ENCODE peak calls at places on chromosome 21, in ten cellular contexts. Z, S, Y, P, L, I, H, W, A and D are unnamed samples. For H3K4me1, the result is how much of the 10 kb centered on the place peaks cover.

GRCh38 chr21:23016617-23017016 is 2018.4 kb downstream of the NCAM2 start:
- DNase-seq in Z (no peak), S (no peak), Y (no peak), P (no peak), L (no peak), I (no peak), H (peak), W (peak), A (peak), D (no peak)

GRCh38 chr21:42112857-42113256 is 41.7 kb downstream of the UMODL1 start:
- DNase-seq in Z (no peak), S (no peak), Y (no peak), P (no peak), L (no peak), I (no peak), H (no peak), W (no peak), A (no peak), D (no peak)

GRCh38 chr21:16308269-16308668 is 578.5 kb downstream of the USP25 start:
- DNase-seq in Z (no peak), S (no peak), Y (no peak), P (no peak), L (no peak), I (no peak), H (no peak), W (no peak), A (no peak), D (no peak)

GRCh38 chr21:28962465-28962864 is 30.2 kb downstream of the LTN1 start:
- DNase-seq in Z (no peak), S (no peak), Y (no peak), P (no peak), L (no peak), I (no peak), H (no peak), W (no peak), A (no peak), D (no peak)

GRCh38 chr21:29504751-29505321 is 206.1 kb downstream of the BACH1 start:
- DNase-seq in Z (no peak), S (no peak), Y (no peak), P (no peak), L (no peak), I (no peak), H (no peak), W (no peak), A (peak), D (no peak)

GRCh38 chr21:29991624-29992023 is 51.8 kb upstream of the GRIK1 start:
- DNase-seq in Z (no peak), S (no peak), Y (no peak), P (no peak), L (no peak), I (no peak), H (no peak), W (no peak), A (no peak), D (no peak)

GRCh38 chr21:41283211-41283818 is 33.3 kb upstream of the FAM3B start:
- DNase-seq in Z (peak), S (peak), Y (no peak), P (peak), L (no peak), I (peak), H (no peak), W (peak), A (peak), D (peak)

GRCh38 chr21:36780861-36781260 is 81.9 kb downstream of the SIM2 start:
- DNase-seq in Z (no peak), S (no peak), Y (no peak), P (no peak), L (no peak), I (no peak), H (no peak), W (no peak), A (no peak), D (no peak)

GRCh38 chr21:42463861-42464515 is 32.0 kb downstream of the RSPH1 start:
- DNase-seq in Z (no peak), S (peak), Y (no peak), P (no peak), L (no peak), I (peak), H (no peak), W (no peak), A (peak), D (no peak)

GRCh38 chr21:43925609-43926008 is 60.6 kb downstream of the AGPAT3 start:
- DNase-seq in Z (no peak), S (no peak), Y (no peak), P (no peak), L (no peak), I (no peak), H (no peak), W (no peak), A (no peak), D (no peak)

GRCh38 chr21:33685613-33686197 is 43.4 kb downstream of the ITSN1 start:
- DNase-seq in Z (no peak), S (no peak), Y (no peak), P (no peak), L (no peak), I (no peak), H (no peak), W (no peak), A (no peak), D (no peak)

GRCh38 chr21:41923641-41924342 is 30.0 kb downstream of the C2CD2 start:
- DNase-seq in Z (no peak), S (no peak), Y (no peak), P (no peak), L (peak), I (no peak), H (no peak), W (no peak), A (no peak), D (no peak)

GRCh38 chr21:14913576-14914146 is 151.1 kb downstream of the NRIP1 start:
- DNase-seq in Z (no peak), S (no peak), Y (no peak), P (no peak), L (no peak), I (no peak), H (no peak), W (no peak), A (no peak), D (no peak)

GRCh38 chr21:37472581-37472980 is 106.0 kb downstream of the DYRK1A start:
- DNase-seq in Z (no peak), S (no peak), Y (no peak), P (no peak), L (no peak), I (no peak), H (no peak), W (no peak), A (no peak), D (no peak)

GRCh38 chr21:17003221-17003620 is 509.6 kb upstream of the CXADR start:
- DNase-seq in Z (no peak), S (no peak), Y (no peak), P (no peak), L (no peak), I (no peak), H (no peak), W (no peak), A (no peak), D (no peak)

GRCh38 chr21:42525676-42526378 is 12.2 kb downstream of the SLC37A1 start:
- DNase-seq in Z (no peak), S (no peak), Y (peak), P (no peak), L (no peak), I (no peak), H (no peak), W (no peak), A (no peak), D (no peak)

GRCh38 chr21:39628380-39628779 is 15.6 kb downstream of the B3GALT5 start:
- DNase-seq in Z (no peak), S (no peak), Y (no peak), P (no peak), L (no peak), I (no peak), H (no peak), W (no peak), A (no peak), D (peak)

GRCh38 chr21:39631842-39632577 is 19.3 kb downstream of the B3GALT5 start:
- DNase-seq in Z (no peak), S (no peak), Y (no peak), P (no peak), L (no peak), I (no peak), H (no peak), W (no peak), A (no peak), D (peak)

GRCh38 chr21:39633043-39633442 is 20.3 kb downstream of the B3GALT5 start:
- DNase-seq in Z (no peak), S (no peak), Y (no peak), P (peak), L (no peak), I (no peak), H (no peak), W (no peak), A (no peak), D (peak)

GRCh38 chr21:39630827-39631226 is 18.1 kb downstream of the B3GALT5 start:
- DNase-seq in Z (no peak), S (no peak), Y (no peak), P (no peak), L (no peak), I (no peak), H (no peak), W (no peak), A (no peak), D (no peak)

GRCh38 chr21:39630191-39630591 is 17.5 kb downstream of the B3GALT5 start:
- DNase-seq in Z (no peak), S (no peak), Y (no peak), P (peak), L (no peak), I (no peak), H (no peak), W (no peak), A (no peak), D (peak)
- H3K4me1 ChIP-seq in Z (under half), S (under half), Y (under half), P (under half), L (under half), I (under half), H (under half), W (under half), A (under half), D (under half)

DNA sequence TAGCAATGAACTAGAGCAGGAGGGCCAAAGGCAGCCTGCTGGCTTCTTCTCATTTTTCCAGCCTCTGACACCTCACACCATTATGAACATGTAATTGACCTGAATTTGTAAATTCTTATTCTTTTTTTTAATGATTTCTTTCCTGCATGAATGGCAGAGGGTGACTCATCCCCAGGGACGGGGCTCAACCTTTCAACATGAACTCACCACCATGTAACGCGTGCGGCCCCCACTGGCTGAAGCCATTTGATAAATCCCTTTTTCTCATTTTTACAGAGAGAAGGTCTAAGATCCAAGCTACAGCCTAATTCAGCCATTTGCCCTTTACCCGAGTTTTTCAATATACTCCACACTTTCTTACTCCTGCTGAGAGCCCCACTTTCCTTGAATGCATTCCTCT is 9.3 kb upstream of the ETS2 start:
- DNase-seq in Z (no peak), S (no peak), Y (no peak), P (no peak), L (no peak), I (no peak), H (no peak), W (no peak), A (peak), D (no peak)
- TF ChIP-seq EP300 in Z (no peak), S (no peak), Y (no peak), P (no peak), L (no peak), I (no peak), H (no peak), W (no peak), A (no peak), D (no peak)

DNA sequence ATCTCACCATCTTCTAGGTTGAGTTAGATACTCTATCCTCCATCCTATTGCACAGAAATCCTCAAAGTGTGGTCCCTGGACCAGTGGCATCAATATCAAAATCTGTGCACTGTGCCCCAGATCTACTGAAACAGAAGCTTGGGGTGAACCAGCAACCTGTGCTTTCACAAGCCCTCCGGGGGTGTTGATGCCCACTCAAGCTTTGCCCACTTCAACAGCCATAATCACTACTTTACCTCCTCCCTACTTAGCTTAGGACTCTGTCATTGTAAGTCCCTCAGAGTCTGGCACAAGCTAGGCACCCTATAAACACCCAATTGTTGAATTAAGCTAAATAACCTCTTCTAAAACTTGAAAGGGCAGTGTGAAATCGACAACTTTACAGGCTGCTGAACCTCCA is 144.2 kb upstream of the SOD1 start:
- DNase-seq in Z (no peak), S (no peak), Y (no peak), P (no peak), L (no peak), I (no peak), H (no peak), W (no peak), A (no peak), D (no peak)
- H3K4me1 ChIP-seq in Z (under half), S (under half), Y (under half), P (under half), L (under half), I (under half), H (under half), W (under half), A (under half), D (under half)

GRCh38 chr21:9763306-9763705 is 758.1 kb upstream of the TPTE start:
- DNase-seq in Z (no peak), S (no peak), Y (no peak), P (no peak), L (no peak), I (no peak), H (no peak), W (no peak), A (no peak), D (peak)

GRCh38 chr21:9758888-9759287 is 762.5 kb upstream of the TPTE start:
- DNase-seq in Z (no peak), S (no peak), Y (no peak), P (no peak), L (no peak), I (no peak), H (no peak), W (no peak), A (no peak), D (peak)

GRCh38 chr21:9758141-9758540 is 763.2 kb upstream of the TPTE start:
- DNase-seq in Z (no peak), S (no peak), Y (no peak), P (no peak), L (no peak), I (no peak), H (no peak), W (no peak), A (no peak), D (peak)

GRCh38 chr21:9759972-9760371 is 761.4 kb upstream of the TPTE start:
- DNase-seq in Z (no peak), S (no peak), Y (no peak), P (no peak), L (no peak), I (no peak), H (no peak), W (no peak), A (no peak), D (peak)

GRCh38 chr21:9760398-9761074 is 760.8 kb upstream of the TPTE start:
- DNase-seq in Z (no peak), S (no peak), Y (no peak), P (no peak), L (no peak), I (no peak), H (no peak), W (no peak), A (no peak), D (peak)
- TF ChIP-seq EP300 in Z (no peak), S (no peak), Y (no peak), P (no peak), L (no peak), I (no peak), H (no peak), W (no peak), A (no peak), D (no peak)

GRCh38 chr21:45364464-45365185 is 40.3 kb upstream of the COL18A1 start:
- DNase-seq in Z (peak), S (no peak), Y (no peak), P (peak), L (peak), I (no peak), H (no peak), W (no peak), A (no peak), D (no peak)

GRCh38 chr21:45363921-45364463 is 41.0 kb upstream of the COL18A1 start:
- DNase-seq in Z (peak), S (peak), Y (peak), P (peak), L (peak), I (peak), H (no peak), W (no peak), A (peak), D (peak)

GRCh38 chr21:45361033-45361997 is 43.6 kb upstream of the COL18A1 start:
- DNase-seq in Z (no peak), S (no peak), Y (no peak), P (no peak), L (no peak), I (no peak), H (no peak), W (no peak), A (no peak), D (no peak)

GRCh38 chr21:45362748-45363145 is 42.2 kb upstream of the COL18A1 start:
- DNase-seq in Z (no peak), S (no peak), Y (no peak), P (no peak), L (no peak), I (no peak), H (no peak), W (no peak), A (no peak), D (no peak)

DNA sequence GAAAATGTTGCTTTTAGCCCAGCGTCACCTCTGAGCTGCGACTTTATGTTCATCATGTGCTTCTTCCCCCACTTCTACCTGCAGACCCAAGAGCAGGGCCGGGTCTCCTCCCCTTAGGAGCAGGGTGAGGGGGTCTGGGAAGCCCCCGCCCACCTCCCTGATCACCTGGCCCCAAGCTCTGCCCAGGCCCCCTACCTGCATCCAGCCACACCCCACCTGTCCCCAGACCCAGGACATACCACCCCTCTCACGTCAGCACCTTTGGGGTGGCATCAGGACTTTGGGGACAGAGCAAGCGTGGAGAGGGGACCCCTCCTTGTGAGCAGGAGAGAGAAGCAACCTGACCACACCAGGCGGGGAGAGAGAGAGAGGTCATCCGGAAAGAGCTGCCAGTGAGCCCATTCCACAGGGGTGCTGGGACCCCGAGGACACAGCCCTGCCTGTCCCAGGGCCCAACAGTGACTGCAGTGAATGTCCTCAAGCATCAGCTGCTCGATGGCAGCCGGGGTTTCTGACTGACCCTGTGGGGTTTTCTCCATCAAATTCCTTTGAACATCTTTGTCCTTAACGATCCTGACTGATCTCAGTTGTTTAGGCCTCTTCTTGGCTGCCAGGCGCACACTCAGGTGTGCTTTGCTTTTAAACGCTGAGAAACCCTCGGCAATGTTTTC is 42.8 kb upstream of the COL18A1 start:
- DNase-seq in Z (no peak), S (no peak), Y (no peak), P (no peak), L (no peak), I (no peak), H (no peak), W (no peak), A (no peak), D (no peak)
- H3K4me1 ChIP-seq in Z (half or more), S (under half), Y (under half), P (half or more), L (under half), I (under half), H (under half), W (under half), A (half or more), D (half or more)

DNA sequence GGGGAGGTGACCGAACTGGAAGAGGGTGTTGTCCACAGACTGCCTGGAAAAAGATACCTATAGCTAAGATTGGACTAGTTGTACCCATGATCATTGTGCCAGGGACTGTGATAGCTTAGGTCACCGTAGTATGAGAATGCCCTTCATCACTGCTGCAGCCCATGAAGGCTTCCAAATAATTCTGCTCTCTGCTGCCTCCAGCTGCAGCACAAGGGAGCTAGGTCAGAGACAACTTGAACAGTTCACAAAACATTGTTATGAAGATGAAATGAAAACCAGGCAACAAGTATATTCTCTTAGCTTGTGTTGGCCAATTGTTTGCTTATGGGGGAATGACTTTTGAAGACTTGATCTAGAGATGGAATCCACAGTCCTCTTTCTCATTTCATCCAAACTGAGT is 246.7 kb downstream of the MRPL39 start:
- DNase-seq in Z (no peak), S (no peak), Y (no peak), P (no peak), L (no peak), I (no peak), H (no peak), W (no peak), A (no peak), D (no peak)
- TF ChIP-seq EP300 in Z (no peak), S (no peak), Y (no peak), P (no peak), L (no peak), I (no peak), H (no peak), W (no peak), A (no peak), D (no peak)